ENCODE peak calls at places on chromosomes 6 and 20, in eight cellular contexts. C, R, Y, O, A, E, T and Q are unnamed samples.

GRCh38 chr6:68634503-68635411 is at the start of gene ADGRB3:
- DNase-seq in O (peak; percentile 69), Y (peak; percentile 1), A (peak; percentile 80), E (peak; percentile 90), R (peak; percentile 46), C (peak; percentile 83), T (peak; percentile 79), Q (no peak)

GRCh38 chr20:58570181-58570859 is 55.1 kb upstream of the APCDD1L start:
- DNase-seq in Y (no peak), T (no peak), R (no peak), O (no peak), C (no peak), A (no peak), E (no peak), Q (no peak)

GRCh38 chr6:136015531-136015930 is 164.0 kb downstream of the PDE7B start:
- DNase-seq in A (no peak), Y (no peak), O (no peak), T (no peak), C (no peak), E (no peak), R (no peak), Q (no peak)

GRCh38 chr20:37727957-37728634 is 34.3 kb downstream of the CTNNBL1 start:
- DNase-seq in C (no peak), E (no peak), O (no peak), T (no peak), Y (no peak), A (no peak), R (no peak), Q (no peak)

GRCh38 chr6:125818659-125819297 is 28.0 kb downstream of the NCOA7 start:
- DNase-seq in C (no peak), O (no peak), R (no peak), E (no peak), T (no peak), A (no peak), Y (no peak), Q (no peak)

GRCh38 chr20:10733122-10733521 is 59.3 kb upstream of the JAG1 start:
- DNase-seq in A (no peak), E (no peak), C (no peak), T (no peak), R (no peak), Y (no peak), O (no peak), Q (no peak)

GRCh38 chr20:18727032-18727508 is 86.5 kb upstream of the SCP2D1 start:
- DNase-seq in A (no peak), R (no peak), O (no peak), T (no peak), E (no peak), C (no peak), Y (no peak), Q (no peak)

GRCh38 chr6:125947581-125947980 is 9.0 kb upstream of the HINT3 start:
- DNase-seq in O (no peak), E (no peak), Y (no peak), T (no peak), R (peak; percentile 53), C (no peak), A (no peak), Q (no peak)

GRCh38 chr20:37407117-37407566 is 61.2 kb downstream of the SRC start:
- DNase-seq in E (no peak), T (no peak), Y (no peak), A (no peak), R (no peak), O (no peak), C (no peak), Q (no peak)

GRCh38 chr6:7390218-7390878 is 740 bp downstream of the RIOK1 start:
- DNase-seq in A (no peak), Y (no peak), C (no peak), E (no peak), T (no peak), R (no peak), O (no peak), Q (no peak)

GRCh38 chr6:96499781-96500180 is 21.8 kb upstream of the UFL1 start:
- DNase-seq in E (peak; percentile 9), R (no peak), O (no peak), C (no peak), T (no peak), A (no peak), Y (peak; percentile 47), Q (no peak)

GRCh38 chr20:23009636-23010035 is 25.5 kb upstream of the SSTR4 start:
- DNase-seq in Y (no peak), E (no peak), R (peak; percentile 64), O (no peak), A (no peak), T (no peak), C (no peak), Q (no peak)

GRCh38 chr6:143223895-143224294 is 163.2 kb downstream of the AIG1 start:
- DNase-seq in O (peak; percentile 82), T (peak; percentile 43), Y (no peak), R (no peak), A (peak; percentile 45), E (no peak), C (peak; percentile 66), Q (no peak)

GRCh38 chr6:110826236-110827129 is 11.2 kb upstream of the CDK19 start:
- DNase-seq in T (peak; percentile 35), A (peak; percentile 22), R (no peak), E (no peak), Y (no peak), O (peak; percentile 26), C (no peak), Q (no peak)

GRCh38 chr6:114435985-114436384 is 93.2 kb upstream of the HS3ST5 start:
- DNase-seq in R (no peak), O (no peak), C (no peak), E (no peak), A (no peak), Y (no peak), T (no peak), Q (no peak)

GRCh38 chr20:63642518-63643247 is 10.5 kb downstream of the STMN3 start:
- DNase-seq in A (no peak), T (no peak), O (no peak), Y (no peak), R (no peak), C (no peak), E (peak; percentile 41), Q (no peak)

GRCh38 chr6:18016133-18016532 is 28.7 kb upstream of the KIF13A start:
- DNase-seq in T (no peak), O (no peak), C (no peak), R (no peak), E (no peak), A (no peak), Y (no peak), Q (no peak)

GRCh38 chr6:113137411-113137810 is 719.7 kb upstream of the MARCKS start:
- DNase-seq in R (no peak), Y (no peak), E (peak; percentile 40), O (peak; percentile 55), T (peak; percentile 12), A (no peak), C (peak; percentile 53), Q (no peak)

GRCh38 chr6:167666571-167667203 is 160.0 kb upstream of the AFDN start:
- DNase-seq in R (no peak), Y (no peak), C (no peak), A (no peak), O (no peak), T (no peak), E (no peak), Q (no peak)

GRCh38 chr6:163415620-163416379 is 1.3 kb downstream of the QKI start:
- DNase-seq in E (peak; percentile 37), A (peak; percentile 47), T (peak; percentile 52), R (peak; percentile 52), C (peak; percentile 51), O (peak; percentile 55), Y (no peak), Q (no peak)

GRCh38 chr20:58647162-58647813 is 3.8 kb upstream of the STX16 start:
- DNase-seq in O (no peak), E (peak; percentile 44), C (no peak), T (no peak), R (no peak), A (peak; percentile 17), Y (no peak), Q (no peak)

GRCh38 chr6:17417817-17418216 is 24.4 kb downstream of the CAP2 start:
- DNase-seq in Y (no peak), O (no peak), T (no peak), E (no peak), R (no peak), C (no peak), A (no peak), Q (peak; percentile 89)

GRCh38 chr20:53934421-53935352 is 135.7 kb downstream of the BCAS1 start:
- DNase-seq in Y (no peak), R (no peak), O (no peak), E (peak; percentile 70), T (no peak), A (peak; percentile 50), C (peak; percentile 43), Q (peak; percentile 59)

DNA sequence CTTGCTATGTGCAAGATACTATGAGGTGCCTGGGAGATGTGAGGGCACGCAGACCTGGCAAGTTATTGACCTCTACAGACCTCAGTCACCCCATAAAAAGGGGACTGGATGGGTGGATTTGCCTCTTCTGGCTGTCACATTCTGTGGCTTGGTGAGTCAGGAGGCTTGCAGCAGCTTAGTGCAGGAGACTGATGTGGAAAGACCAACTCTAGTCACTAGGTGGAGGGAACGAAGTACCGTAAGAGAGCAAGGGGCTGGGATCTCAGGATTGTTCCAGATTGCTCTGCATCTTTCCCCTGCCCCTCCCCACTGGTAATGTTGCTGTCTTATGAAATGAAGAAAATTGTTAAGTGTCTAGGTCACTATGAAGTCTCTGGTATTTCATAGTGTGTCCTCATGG is 3.3 kb downstream of the MAPRE1 start:
- DNase-seq in E (no peak), C (no peak), T (no peak), A (peak; percentile 48), Y (peak; percentile 4), R (no peak), O (no peak), Q (peak; percentile 66)
- TF ChIP-seq CTCF in E (no peak), C (no peak), T (peak; percentile 4), A (no peak), Y (no peak), R (no peak), O (no peak), Q (peak; percentile 45)

GRCh38 chr6:81820979-81821378 is 68.5 kb upstream of the TENT5A start:
- DNase-seq in T (no peak), O (no peak), Y (no peak), C (no peak), A (no peak), R (no peak), E (peak; percentile 12), Q (no peak)
- H3K4me3 ChIP-seq in T (no peak overlapping the region), O (peak overlapping the region; percentile 31), Y (no peak overlapping the region), C (no peak overlapping the region), A (no peak overlapping the region), R (no peak overlapping the region), E (no peak overlapping the region), Q (no peak overlapping the region)

GRCh38 chr6:130503146-130503545 is 137.3 kb downstream of the TMEM200A start:
- DNase-seq in T (no peak), Y (no peak), R (no peak), A (no peak), C (no peak), E (no peak), O (no peak), Q (no peak)
- H3K27me3 ChIP-seq in T (no peaks in the 10 kb centered on the region), Y (no peaks in the 10 kb centered on the region), R (no peaks in the 10 kb centered on the region), A (no peaks in the 10 kb centered on the region), C (no peaks in the 10 kb centered on the region), E (no peaks in the 10 kb centered on the region), O (no peaks in the 10 kb centered on the region), Q (no peaks in the 10 kb centered on the region)

GRCh38 chr6:133837801-133838349 is 51.0 kb upstream of the TCF21 start:
- DNase-seq in A (peak; percentile 29), C (no peak), R (peak; percentile 77), O (peak; percentile 74), Y (peak; percentile 34), E (peak; percentile 80), T (peak; percentile 40), Q (no peak)
- TF ChIP-seq CTCF in A (peak; percentile 36), C (peak; percentile 32), R (no peak), O (peak; percentile 71), Y (peak; percentile 49), E (peak; percentile 94), T (peak; percentile 61), Q (peak; percentile 73)

GRCh38 chr6:15088904-15089568 is 156.8 kb upstream of the JARID2 start:
- DNase-seq in E (no peak), A (no peak), Y (no peak), C (no peak), T (no peak), R (no peak), O (no peak), Q (no peak)
- H3K4me3 ChIP-seq in E (no peak overlapping the region), A (no peak overlapping the region), Y (no peak overlapping the region), C (no peak overlapping the region), T (no peak overlapping the region), R (no peak overlapping the region), O (no peak overlapping the region), Q (no peak overlapping the region)